ENCODE peak calls at places on chromosome 13, in nine cellular contexts. C is PC-3; A is left lung; N is cardiac muscle cell; X is RWPE2; P is naive thymus-derived CD4-positive, alpha-beta T cell; Q is ovary; Y is uterus; U is right cardiac atrium. B is an unnamed sample. For H3K4me1, the result is how much of the 10 kb centered on the place peaks cover.

GRCh38 chr13:96650301-96650886 is 343.9 kb downstream of the OXGR1 start:
- DNase-seq in C (peak), A (no peak), N (peak), X (no peak), P (no peak), Q (no peak), Y (no peak), U (no peak), B (no peak)

GRCh38 chr13:95784891-95785290 is 108.0 kb downstream of the DNAJC3 start:
- DNase-seq in C (peak), A (no peak), N (peak), X (no peak), P (no peak), Q (no peak), Y (no peak), U (no peak), B (no peak)

GRCh38 chr13:94056362-94056990 is 423.0 kb downstream of the DCT start:
- DNase-seq in C (no peak), A (no peak), N (no peak), X (no peak), P (no peak), Q (no peak), Y (no peak), U (no peak), B (no peak)

GRCh38 chr13:30576528-30576927 is 41.2 kb upstream of the USPL1 start:
- DNase-seq in C (peak), A (no peak), N (peak), X (no peak), P (peak), Q (no peak), Y (no peak), U (no peak), B (no peak)

GRCh38 chr13:24348385-24348784 is 39.0 kb downstream of the C1QTNF9 start:
- DNase-seq in C (peak), A (no peak), N (no peak), X (no peak), P (no peak), Q (no peak), Y (no peak), U (no peak), B (no peak)

GRCh38 chr13:48576448-48576993 is 43.6 kb upstream of the RCBTB2 start:
- DNase-seq in C (no peak), A (no peak), N (no peak), X (no peak), P (no peak), Q (no peak), Y (no peak), U (no peak), B (no peak)

GRCh38 chr13:101624210-101624922 is 171.9 kb downstream of the ITGBL1 start:
- DNase-seq in C (peak), A (no peak), N (no peak), X (no peak), P (no peak), Q (no peak), Y (no peak), U (no peak), B (no peak)

GRCh38 chr13:31431722-31432137 is 232.0 kb downstream of the B3GLCT start:
- DNase-seq in C (peak), A (no peak), N (peak), X (no peak), P (no peak), Q (peak), Y (peak), U (peak), B (peak)

GRCh38 chr13:49060698-49061387 is 85.1 kb downstream of the FNDC3A start:
- DNase-seq in C (peak), A (no peak), N (peak), X (no peak), P (no peak), Q (no peak), Y (no peak), U (no peak), B (no peak)

GRCh38 chr13:72561791-72562190 is 165.6 kb downstream of the MZT1 start:
- DNase-seq in C (no peak), A (no peak), N (no peak), X (no peak), P (no peak), Q (no peak), Y (no peak), U (no peak), B (no peak)

GRCh38 chr13:45257638-45258338 is 56.9 kb upstream of the KCTD4 start:
- DNase-seq in C (peak), A (no peak), N (no peak), X (no peak), P (no peak), Q (no peak), Y (no peak), U (no peak), B (no peak)

GRCh38 chr13:48125794-48126228 is 30.9 kb upstream of the MED4 start:
- DNase-seq in C (no peak), A (no peak), N (peak), X (no peak), P (no peak), Q (peak), Y (peak), U (peak), B (peak)

GRCh38 chr13:29737061-29737460 is 113.4 kb downstream of the UBL3 start:
- DNase-seq in C (no peak), A (no peak), N (no peak), X (no peak), P (no peak), Q (no peak), Y (no peak), U (no peak), B (no peak)

GRCh38 chr13:35016362-35017148 is 74.5 kb downstream of the NBEA start:
- DNase-seq in C (peak), A (no peak), N (no peak), X (no peak), P (no peak), Q (no peak), Y (no peak), U (no peak), B (no peak)

DNA sequence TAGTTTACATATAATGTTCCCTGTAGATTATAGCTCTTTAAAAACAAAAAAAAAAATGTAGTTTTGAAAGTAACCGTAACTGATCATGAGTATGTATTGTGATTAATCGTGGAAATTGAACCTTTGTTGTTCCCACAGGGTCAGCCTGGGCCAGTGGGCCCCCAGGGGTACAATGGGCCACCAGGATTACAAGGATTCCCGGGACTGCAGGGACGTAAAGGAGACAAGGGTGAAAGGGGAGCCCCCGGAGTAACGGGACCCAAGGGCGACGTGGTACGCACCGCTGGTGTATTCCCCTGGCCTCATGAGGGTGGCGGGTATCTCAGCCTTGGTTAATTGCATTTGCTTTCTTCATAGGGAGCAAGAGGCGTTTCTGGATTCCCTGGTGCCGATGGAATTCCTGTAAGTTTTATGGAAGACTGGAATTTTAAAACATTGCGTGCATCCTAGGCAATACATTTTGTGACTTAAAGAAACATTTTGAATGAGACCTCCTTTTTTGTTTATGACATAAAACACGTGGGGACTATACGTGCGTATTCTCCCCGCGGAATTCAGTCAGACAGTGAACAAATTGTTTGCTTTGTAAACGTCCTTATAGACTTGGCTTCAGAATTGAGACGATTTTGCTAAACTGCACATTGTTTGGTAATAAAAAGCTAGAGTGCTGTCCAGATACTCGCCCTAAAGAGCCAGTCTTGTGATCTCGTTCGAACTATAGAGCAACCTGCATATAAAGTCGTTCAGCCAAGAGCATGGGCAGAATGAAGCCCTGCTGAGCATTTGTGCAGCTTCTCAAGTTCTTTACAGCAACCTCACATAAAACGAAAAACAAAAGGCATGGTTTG is 117.7 kb downstream of the COL4A2 start:
- DNase-seq in C (no peak), A (no peak), N (no peak), X (no peak), P (no peak), Q (no peak), Y (no peak), U (no peak), B (no peak)
- H3K4me1 ChIP-seq in C (under half), A (under half), N (under half), X (under half), P (under half), Q (under half), Y (under half), U (under half), B (under half)

GRCh38 chr13:114113961-114114360 is 18.5 kb downstream of the RASA3 start:
- DNase-seq in C (no peak), A (peak), N (no peak), X (peak), P (peak), Q (peak), Y (no peak), U (no peak), B (no peak)
- H3K4me1 ChIP-seq in C (under half), A (half or more), N (under half), X (under half), P (under half), Q (under half), Y (under half), U (under half), B (under half)

DNA sequence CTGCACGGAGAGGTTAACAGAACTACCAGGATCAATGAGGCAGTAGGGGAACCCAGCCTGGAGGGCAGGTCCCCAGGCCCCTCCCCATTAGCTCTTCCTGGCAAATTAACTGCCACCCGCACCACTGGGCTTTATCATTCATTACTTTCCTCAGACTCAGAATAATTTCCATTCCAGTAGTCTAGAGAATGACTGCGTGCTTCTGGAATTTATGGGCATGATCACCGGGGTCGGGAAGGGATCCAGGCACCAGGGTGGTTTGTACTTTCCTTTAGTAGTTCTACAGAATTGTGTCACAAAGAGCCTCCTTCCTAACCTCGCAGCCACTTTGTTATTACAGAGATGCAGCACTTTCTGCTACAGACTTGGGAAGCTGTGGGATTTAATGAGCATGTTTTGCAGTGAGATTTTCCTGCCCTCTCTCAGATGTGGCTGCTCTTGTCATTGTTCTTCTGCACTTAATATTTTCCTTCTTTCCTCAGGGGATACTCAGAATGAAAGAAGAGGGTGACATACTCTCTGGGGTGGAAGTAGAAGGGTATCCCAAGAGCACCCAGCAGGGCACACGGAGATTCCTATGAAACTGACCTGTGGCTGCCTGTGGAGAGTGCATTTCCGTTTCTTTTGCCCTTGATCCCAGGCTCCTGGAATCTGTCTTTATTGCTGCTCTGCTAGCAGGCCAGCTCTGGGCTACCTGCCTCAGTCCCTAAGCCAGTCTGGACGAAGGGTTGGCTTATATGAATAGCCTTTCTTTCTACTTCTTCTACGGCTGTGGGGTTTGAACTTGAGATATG is 285.0 kb upstream of the SLC10A2 start:
- DNase-seq in C (peak), A (no peak), N (peak), X (no peak), P (no peak), Q (no peak), Y (no peak), U (peak), B (peak)
- H3K4me1 ChIP-seq in C (under half), A (under half), N (under half), X (under half), P (under half), Q (under half), Y (under half), U (under half), B (under half)

GRCh38 chr13:50306096-50306495 is 290.9 kb downstream of the KCNRG start:
- DNase-seq in C (no peak), A (no peak), N (no peak), X (no peak), P (no peak), Q (no peak), Y (no peak), U (no peak), B (no peak)

GRCh38 chr13:50310734-50311133 is 295.5 kb downstream of the KCNRG start:
- DNase-seq in C (no peak), A (no peak), N (no peak), X (no peak), P (no peak), Q (no peak), Y (no peak), U (no peak), B (no peak)

GRCh38 chr13:50303963-50304721 is 288.9 kb downstream of the KCNRG start:
- DNase-seq in C (no peak), A (no peak), N (no peak), X (no peak), P (no peak), Q (no peak), Y (no peak), U (no peak), B (no peak)

GRCh38 chr13:50309872-50310594 is 294.8 kb downstream of the KCNRG start:
- DNase-seq in C (no peak), A (no peak), N (no peak), X (no peak), P (no peak), Q (no peak), Y (no peak), U (no peak), B (no peak)

GRCh38 chr13:50309200-50309848 is 294.1 kb downstream of the KCNRG start:
- DNase-seq in C (no peak), A (no peak), N (peak), X (no peak), P (no peak), Q (no peak), Y (no peak), U (no peak), B (no peak)
- H3K4me1 ChIP-seq in C (under half), A (under half), N (under half), X (under half), P (under half), Q (under half), Y (under half), U (under half), B (under half)

B was measured in heart right ventricle.